ENCODE peak calls at places on chromosomes 11 and 22, in eight cellular contexts. X, W, M, K, V, R, P and L are unnamed samples.

GRCh38 chr11:95092549-95093324 is 3.1 kb downstream of the ENDOD1 start:
- DNase-seq in W (peak), X (peak), R (peak), V (peak), P (peak), K (no peak), M (peak), L (peak)

GRCh38 chr11:131770801-131771200 is 400.4 kb downstream of the NTM start:
- DNase-seq in V (no peak), M (peak), W (peak), P (no peak), R (no peak), K (no peak), X (peak), L (no peak)

GRCh38 chr22:19723990-19724827 is 870 bp downstream of the GP1BB start:
- DNase-seq in R (no peak), X (no peak), W (no peak), K (peak), V (no peak), P (peak), M (peak), L (no peak)

GRCh38 chr11:19673924-19674390 is 38.7 kb upstream of the NAV2 start:
- DNase-seq in K (peak), V (no peak), P (no peak), M (no peak), X (peak), W (peak), R (no peak), L (no peak)

GRCh38 chr11:120842195-120842594 is 181.7 kb upstream of the TBCEL start:
- DNase-seq in W (no peak), K (no peak), P (no peak), V (no peak), M (no peak), R (no peak), X (no peak), L (no peak)

GRCh38 chr11:100681064-100681502 is 6.0 kb upstream of the ARHGAP42 start:
- DNase-seq in X (no peak), M (peak), R (no peak), K (no peak), P (peak), W (peak), V (peak), L (peak)

GRCh38 chr11:13669544-13670488 is 1.3 kb downstream of the FAR1 start:
- DNase-seq in M (no peak), X (peak), V (no peak), W (peak), R (no peak), K (no peak), P (no peak), L (peak)

GRCh38 chr11:65026810-65027209 is 429 bp upstream of the SNX15 start:
- DNase-seq in V (no peak), K (no peak), W (no peak), M (peak), R (no peak), P (no peak), X (peak), L (no peak)

GRCh38 chr11:126969865-126970479 is 30.6 kb downstream of the KIRREL3 start:
- DNase-seq in K (no peak), X (peak), V (peak), P (peak), M (peak), R (peak), W (peak), L (peak)

GRCh38 chr11:111298466-111299110 is at the start of gene POU2AF3:
- DNase-seq in R (no peak), W (no peak), X (peak), V (no peak), M (no peak), K (no peak), P (no peak), L (no peak)

GRCh38 chr22:46002757-46003270 is 25.9 kb upstream of the WNT7B start:
- DNase-seq in V (no peak), R (no peak), X (peak), P (peak), W (peak), K (no peak), M (peak), L (no peak)

GRCh38 chr11:27468209-27468608 is 4.4 kb downstream of the LGR4 start:
- DNase-seq in X (peak), W (peak), P (peak), M (peak), V (no peak), R (no peak), K (no peak), L (peak)

GRCh38 chr11:110077866-110078325 is 15.3 kb upstream of the ZC3H12C start:
- DNase-seq in W (peak), V (no peak), X (peak), K (no peak), R (no peak), P (peak), M (peak), L (peak)

GRCh38 chr22:48588151-48588880 is 1239.4 kb downstream of the BRD1 start:
- DNase-seq in P (no peak), R (no peak), X (no peak), M (no peak), W (no peak), K (no peak), V (no peak), L (no peak)

GRCh38 chr22:38139901-38140300 is 29.4 kb upstream of the BAIAP2L2 start:
- DNase-seq in M (no peak), V (no peak), X (no peak), R (no peak), K (no peak), P (no peak), W (no peak), L (no peak)

GRCh38 chr22:20065896-20066616 is 14.0 kb upstream of the DGCR8 start:
- DNase-seq in W (no peak), X (no peak), P (no peak), M (no peak), V (no peak), K (no peak), R (no peak), L (no peak)

GRCh38 chr11:75509201-75509600 is 16.5 kb downstream of the GDPD5 start:
- DNase-seq in X (no peak), M (no peak), R (no peak), V (no peak), K (no peak), W (no peak), P (no peak), L (no peak)

GRCh38 chr22:29225422-29226090 is 19.9 kb downstream of the EMID1 start:
- DNase-seq in W (peak), K (no peak), P (no peak), R (peak), X (peak), V (no peak), M (peak), L (no peak)

GRCh38 chr22:46414704-46415103 is 79.2 kb downstream of the TRMU start:
- DNase-seq in X (no peak), M (no peak), W (no peak), R (no peak), P (no peak), K (no peak), V (no peak), L (no peak)

GRCh38 chr11:60084866-60085265 is 3.6 kb upstream of the MS4A2 start:
- DNase-seq in W (no peak), P (peak), V (no peak), M (no peak), K (no peak), R (no peak), X (no peak), L (peak)

GRCh38 chr11:111457731-111458368 is 54.3 kb downstream of the BTG4 start:
- DNase-seq in M (no peak), W (no peak), K (no peak), V (no peak), R (peak), X (no peak), P (no peak), L (no peak)

GRCh38 chr11:125079151-125079877 is 16.2 kb downstream of the SLC37A2 start:
- DNase-seq in R (no peak), P (no peak), M (no peak), K (no peak), V (no peak), X (no peak), W (no peak), L (no peak)

GRCh38 chr22:47805394-47805935 is 1043.0 kb downstream of the TBC1D22A start:
- DNase-seq in W (no peak), M (no peak), V (no peak), R (no peak), K (no peak), X (no peak), P (no peak), L (no peak)

GRCh38 chr11:80958414-80958813 is 1517.6 kb upstream of the TENM4 start:
- DNase-seq in V (no peak), X (peak), M (peak), P (peak), W (peak), R (no peak), K (no peak), L (peak)

GRCh38 chr11:17457361-17458104 is 19.1 kb downstream of the ABCC8 start:
- DNase-seq in X (no peak), K (no peak), R (no peak), W (no peak), M (no peak), V (no peak), P (no peak), L (no peak)

GRCh38 chr11:75850787-75851186 is 35.8 kb downstream of the UVRAG start:
- DNase-seq in R (no peak), P (no peak), K (no peak), M (no peak), X (peak), W (no peak), V (no peak), L (no peak)

GRCh38 chr11:27795955-27796861 is 96.0 kb upstream of the BDNF start:
- DNase-seq in M (peak), V (no peak), K (peak), P (no peak), R (no peak), X (peak), W (no peak), L (no peak)

GRCh38 chr11:63666874-63667273 is 4.3 kb downstream of the ATL3 start:
- DNase-seq in X (peak), M (peak), W (peak), K (no peak), V (no peak), R (no peak), P (no peak), L (peak)

GRCh38 chr11:63670077-63670737 is 969 bp downstream of the ATL3 start:
- DNase-seq in R (no peak), V (no peak), K (no peak), M (peak), P (peak), X (peak), W (peak), L (peak)

GRCh38 chr11:63670738-63671321 is 346 bp downstream of the ATL3 start:
- DNase-seq in X (peak), K (no peak), M (no peak), P (peak), R (peak), W (no peak), V (peak), L (peak)

GRCh38 chr11:63668396-63668795 is 2.8 kb downstream of the ATL3 start:
- DNase-seq in P (no peak), W (no peak), V (no peak), K (no peak), M (no peak), R (no peak), X (peak), L (no peak)

DNA sequence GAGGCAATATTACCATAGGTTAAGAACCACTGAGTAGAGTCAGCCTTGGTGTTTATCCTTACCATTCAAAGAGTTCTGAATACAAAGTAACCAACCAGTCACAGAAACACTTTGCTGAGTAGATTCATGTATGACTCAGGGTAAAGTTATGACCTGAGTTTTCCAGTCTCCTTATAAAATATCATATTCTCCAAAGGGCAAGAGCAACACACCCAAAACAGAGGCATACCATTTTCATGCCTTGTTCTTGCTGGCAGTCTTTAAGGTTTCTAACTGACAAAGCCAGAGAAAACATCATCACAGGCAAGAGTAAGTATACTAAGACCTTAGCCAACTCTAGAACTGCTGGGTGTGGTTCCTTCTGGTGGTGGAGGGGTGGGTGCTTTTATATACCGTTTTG is 3.2 kb downstream of the ATL3 start:
- DNase-seq in K (no peak), X (peak), M (peak), W (peak), V (no peak), P (peak), R (no peak), L (peak)
- H3K9ac ChIP-seq in K (no peak), X (peak), M (no peak), W (no peak), V (no peak), P (peak), R (peak), L (no peak)

GRCh38 chr22:36350751-36351594 is 36.8 kb downstream of the MYH9 start:
- DNase-seq in K (no peak), X (peak), V (no peak), P (peak), W (peak), R (no peak), M (peak), L (peak)
- H3K9ac ChIP-seq in K (no peak), X (peak), V (no peak), P (peak), W (peak), R (no peak), M (peak), L (peak)

DNA sequence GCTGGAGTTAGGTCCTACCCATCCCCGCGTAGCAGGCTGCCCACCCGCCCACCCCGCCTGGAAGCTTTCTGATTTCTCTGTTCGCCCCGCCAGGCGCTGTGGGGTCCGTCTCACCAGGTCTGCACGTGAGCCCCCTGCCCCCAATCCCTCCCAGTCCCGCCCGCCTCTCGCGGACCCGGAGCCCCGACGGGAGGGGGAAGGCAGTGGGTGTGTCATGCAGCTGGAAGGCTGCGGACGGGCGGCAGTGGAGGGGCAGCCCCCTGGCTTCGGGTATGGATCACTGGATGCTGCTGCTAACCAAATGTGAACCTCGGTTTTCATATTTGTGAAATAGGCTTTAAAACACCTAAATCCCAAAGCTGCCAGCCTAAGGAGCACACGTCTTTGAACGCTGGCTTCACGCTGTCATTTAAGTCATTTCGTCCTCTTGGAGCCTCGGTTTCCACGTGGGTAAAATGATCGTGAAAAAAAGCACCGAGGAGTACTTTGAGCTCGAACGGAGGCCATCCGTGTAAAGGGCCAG is 568 bp upstream of the BIK start:
- DNase-seq in W (no peak), R (no peak), M (no peak), V (no peak), X (peak), P (no peak), K (no peak), L (no peak)
- H3K9ac ChIP-seq in W (no peak), R (no peak), M (no peak), V (no peak), X (no peak), P (no peak), K (no peak), L (no peak)

DNA sequence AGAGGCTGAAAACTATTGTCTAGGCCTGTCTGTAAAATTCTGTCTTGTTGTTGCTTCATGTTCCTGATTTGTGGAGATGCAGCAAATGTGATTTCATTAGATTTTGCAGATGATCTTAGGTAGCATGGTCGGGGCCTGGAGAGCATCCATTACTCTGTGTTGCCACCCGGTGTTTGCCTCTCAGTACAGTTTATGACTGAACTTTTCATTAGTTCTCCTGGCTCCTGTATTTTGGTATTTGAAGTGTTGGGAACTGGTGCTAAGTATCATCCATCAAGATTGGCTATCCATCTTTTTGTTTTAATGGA is 7.7 kb downstream of the YWHAH start:
- DNase-seq in W (no peak), V (no peak), X (peak), R (peak), K (no peak), M (no peak), P (no peak), L (no peak)
- H3K9ac ChIP-seq in W (no peak), V (no peak), X (peak), R (peak), K (no peak), M (no peak), P (peak), L (peak)